ENCODE peak calls at places on chromosomes 4 and X, in seven cellular contexts. G is HCT116, O is SIG-M5, L is GM04504, H is pancreas, E is H4, M is hepatocyte. N is an unnamed sample.

GRCh38 chr4:41256740-41257256 is at the start of gene UCHL1:
- DNase-seq in O (no peak), H (peak), L (no peak), M (peak), G (no peak), E (peak), N (no peak)

GRCh38 chr4:158444621-158445020 is 77.1 kb upstream of the RXFP1 start:
- DNase-seq in M (no peak), H (no peak), G (no peak), O (no peak), L (no peak), E (no peak), N (no peak)

GRCh38 chr4:28677808-28678207 is 1817.2 kb downstream of the STIM2 start:
- DNase-seq in G (no peak), M (no peak), E (no peak), O (no peak), H (no peak), L (no peak), N (no peak)

GRCh38 chr4:85149656-85150055 is 183.2 kb upstream of the WDFY3 start:
- DNase-seq in G (no peak), H (no peak), O (no peak), L (no peak), E (no peak), M (no peak), N (no peak)

GRCh38 chr4:98641393-98641792 is 17.0 kb downstream of the TSPAN5 start:
- DNase-seq in L (no peak), M (no peak), E (no peak), G (no peak), H (no peak), O (no peak), N (no peak)

GRCh38 chrX:120029354-120029753 is 48.1 kb downstream of the RHOXF2B start:
- DNase-seq in H (no peak), G (no peak), E (no peak), O (peak), M (no peak), L (no peak), N (peak)

GRCh38 chr4:187171731-187172339 is 448.2 kb upstream of the FAT1 start:
- DNase-seq in G (no peak), H (no peak), L (no peak), M (no peak), E (no peak), O (no peak), N (no peak)

GRCh38 chr4:77185681-77186080 is 28.7 kb downstream of the CCNG2 start:
- DNase-seq in M (no peak), L (no peak), H (no peak), E (no peak), O (no peak), G (no peak), N (no peak)

GRCh38 chrX:100643943-100644587 is at the start of gene SRPX2:
- DNase-seq in G (peak), O (no peak), M (peak), E (peak), H (no peak), L (peak), N (peak)

GRCh38 chrX:140467211-140467610 is 37.7 kb downstream of the SOX3 start:
- DNase-seq in E (no peak), M (no peak), G (no peak), H (no peak), L (no peak), O (no peak), N (no peak)

GRCh38 chrX:118675966-118676349 is 51.4 kb upstream of the IL13RA1 start:
- DNase-seq in O (no peak), H (no peak), M (no peak), G (no peak), L (no peak), E (no peak), N (no peak)

GRCh38 chrX:116499780-116500179 is 37.0 kb upstream of the CT83 start:
- DNase-seq in H (no peak), L (no peak), G (no peak), M (no peak), E (peak), O (no peak), N (no peak)

GRCh38 chr4:98518555-98519267 is 139.7 kb downstream of the TSPAN5 start:
- DNase-seq in H (no peak), G (no peak), O (no peak), L (no peak), E (no peak), M (no peak), N (no peak)

GRCh38 chr4:124096290-124096689 is 616.2 kb downstream of the ANKRD50 start:
- DNase-seq in G (no peak), H (no peak), E (no peak), L (no peak), O (no peak), M (no peak), N (no peak)

GRCh38 chr4:153151535-153152452 is 52.4 kb upstream of the TRIM2 start:
- DNase-seq in L (no peak), O (no peak), G (no peak), H (peak), M (peak), E (no peak), N (peak)

GRCh38 chr4:1249148-1249730 is 309 bp upstream of the CTBP1 start:
- DNase-seq in M (peak), L (peak), E (peak), O (no peak), G (peak), H (peak), N (peak)

GRCh38 chr4:166675411-166675810 is 558.9 kb downstream of the SPOCK3 start:
- DNase-seq in M (peak), L (no peak), H (no peak), E (peak), G (no peak), O (no peak), N (no peak)

GRCh38 chr4:11914406-11914805 is 485.7 kb upstream of the HS3ST1 start:
- DNase-seq in H (no peak), E (no peak), O (no peak), M (no peak), L (no peak), G (no peak), N (no peak)

GRCh38 chrX:21295246-21295820 is 78.9 kb upstream of the CNKSR2 start:
- DNase-seq in M (no peak), E (no peak), O (no peak), G (no peak), L (no peak), H (no peak), N (no peak)

N was measured in HL-60.